ENCODE peak calls at places on chromosomes 5 and 9, in nine cellular contexts. Y is upper lobe of left lung; K is CD8-positive, alpha-beta memory T cell; I is A549; T is heart right ventricle; N is neural progenitor cell; H is breast epithelium; P is HCT116; E is uterus. A is an unnamed sample.

GRCh38 chr5:169218176-169218575 is 82.8 kb downstream of the SLIT3 start:
- DNase-seq in E (no peak), N (no peak), P (no peak), T (no peak), K (no peak), H (no peak), Y (no peak), I (no peak), A (no peak)

GRCh38 chr5:153159611-153160010 is 330.9 kb upstream of the GRIA1 start:
- DNase-seq in K (no peak), T (no peak), I (no peak), H (no peak), E (no peak), N (no peak), Y (no peak), P (no peak), A (no peak)

GRCh38 chr9:98572796-98573195 is 135.9 kb downstream of the GABBR2 start:
- DNase-seq in N (no peak), E (no peak), P (no peak), I (no peak), Y (no peak), H (no peak), K (no peak), T (no peak), A (no peak)

GRCh38 chr5:62268239-62268638 is 37.8 kb upstream of the KIF2A start:
- DNase-seq in E (no peak), I (peak; percentile 48), P (peak; percentile 50), N (no peak), T (no peak), H (no peak), K (no peak), Y (peak; percentile 30), A (no peak)

GRCh38 chr5:171525086-171525485 is 105.6 kb downstream of the FGF18 start:
- DNase-seq in Y (no peak), H (no peak), I (no peak), P (no peak), K (no peak), T (no peak), E (no peak), N (no peak), A (no peak)

GRCh38 chr5:54844905-54845566 is 140.4 kb downstream of the ESM1 start:
- DNase-seq in H (no peak), N (peak; percentile 38), K (peak; percentile 53), T (no peak), I (peak; percentile 35), Y (no peak), E (no peak), P (peak; percentile 31), A (no peak)

GRCh38 chr9:104775574-104775936 is 11.6 kb downstream of the NIPSNAP3B start:
- DNase-seq in P (no peak), E (no peak), Y (no peak), N (no peak), H (no peak), K (no peak), T (no peak), I (no peak), A (no peak)

GRCh38 chr9:79489241-79490000 is 82.3 kb upstream of the TLE4 start:
- DNase-seq in H (no peak), E (no peak), I (peak; percentile 81), N (peak; percentile 4), T (no peak), Y (peak; percentile 21), P (no peak), K (no peak), A (no peak)

GRCh38 chr5:31811210-31811609 is 172.3 kb downstream of the PDZD2 start:
- DNase-seq in E (no peak), Y (no peak), N (no peak), K (no peak), T (no peak), I (peak; percentile 69), H (no peak), P (peak; percentile 48), A (no peak)

GRCh38 chr5:116478461-116478860 is 96.2 kb downstream of the SEMA6A start:
- DNase-seq in P (no peak), I (no peak), N (no peak), T (no peak), K (no peak), H (no peak), E (no peak), Y (no peak), A (no peak)

GRCh38 chr9:4842213-4842612 is 49.5 kb downstream of the RCL1 start:
- DNase-seq in Y (no peak), E (no peak), I (no peak), N (no peak), H (no peak), K (no peak), T (no peak), P (no peak), A (no peak)

GRCh38 chr9:121282309-121283071 is 14.5 kb downstream of the GSN start:
- DNase-seq in K (no peak), P (no peak), Y (peak; percentile 75), E (peak; percentile 84), N (no peak), I (no peak), T (peak; percentile 80), H (no peak), A (no peak)

GRCh38 chr9:129436751-129437625 is 183.9 kb downstream of the C9orf50 start:
- DNase-seq in H (no peak), N (peak; percentile 85), P (no peak), I (no peak), T (peak; percentile 69), Y (peak; percentile 47), K (peak; percentile 48), E (peak; percentile 84), A (no peak)

GRCh38 chr5:53019320-53019719 is 30.2 kb downstream of the ITGA2 start:
- DNase-seq in K (no peak), I (peak; percentile 77), E (no peak), Y (no peak), T (no peak), H (no peak), N (no peak), P (peak; percentile 33), A (no peak)

GRCh38 chr5:53023969-53024368 is 34.8 kb downstream of the ITGA2 start:
- DNase-seq in T (no peak), E (no peak), N (no peak), Y (no peak), K (no peak), I (peak; percentile 26), P (no peak), H (no peak), A (no peak)

GRCh38 chr5:53025506-53025905 is 36.4 kb downstream of the ITGA2 start:
- DNase-seq in K (no peak), I (no peak), Y (no peak), P (no peak), N (no peak), H (no peak), T (no peak), E (no peak), A (no peak)

GRCh38 chr5:53024535-53024934 is 35.4 kb downstream of the ITGA2 start:
- DNase-seq in Y (no peak), H (no peak), N (no peak), K (no peak), I (no peak), T (no peak), P (no peak), E (no peak), A (no peak)

DNA sequence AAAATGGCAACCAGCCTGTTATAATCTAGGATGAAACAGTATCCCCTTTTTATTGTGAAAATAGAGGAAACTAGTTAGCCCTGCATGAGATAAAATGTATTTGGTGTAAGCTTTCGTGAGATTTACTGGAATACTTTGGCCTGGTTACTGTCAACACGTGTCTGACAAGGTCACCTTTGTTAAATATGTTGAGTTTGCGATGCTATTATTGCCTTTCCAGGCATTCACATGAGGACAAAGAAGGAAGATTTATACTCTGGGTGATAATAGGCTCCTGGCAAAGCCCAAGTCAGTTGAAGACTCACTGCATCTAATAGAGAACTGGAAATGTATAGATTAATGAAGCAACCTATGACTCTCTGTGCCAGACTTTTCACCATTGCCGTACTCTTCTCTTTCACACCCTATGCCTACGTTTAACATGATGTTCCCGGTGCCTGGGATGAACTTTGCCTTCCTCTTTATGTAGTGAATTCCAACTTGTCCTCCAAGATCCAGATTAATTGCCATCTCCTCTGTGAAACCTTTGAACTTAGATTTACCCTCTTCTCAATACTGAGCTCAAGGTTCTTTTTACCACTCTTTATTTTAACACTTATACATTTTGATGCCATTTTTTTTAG is 33.8 kb downstream of the ITGA2 start:
- DNase-seq in P (no peak), I (no peak), N (no peak), T (no peak), Y (no peak), H (no peak), E (no peak), K (no peak), A (no peak)
- H3K4me1 ChIP-seq in P (peaks cover 18% of the 10 kb centered on the region), I (peaks cover 54% of the 10 kb centered on the region), N (no peaks in the 10 kb centered on the region), T (no peaks in the 10 kb centered on the region), Y (peaks cover 9% of the 10 kb centered on the region), H (peaks cover 3% of the 10 kb centered on the region), E (no peaks in the 10 kb centered on the region), K (no peaks in the 10 kb centered on the region), A (no peaks in the 10 kb centered on the region)

DNA sequence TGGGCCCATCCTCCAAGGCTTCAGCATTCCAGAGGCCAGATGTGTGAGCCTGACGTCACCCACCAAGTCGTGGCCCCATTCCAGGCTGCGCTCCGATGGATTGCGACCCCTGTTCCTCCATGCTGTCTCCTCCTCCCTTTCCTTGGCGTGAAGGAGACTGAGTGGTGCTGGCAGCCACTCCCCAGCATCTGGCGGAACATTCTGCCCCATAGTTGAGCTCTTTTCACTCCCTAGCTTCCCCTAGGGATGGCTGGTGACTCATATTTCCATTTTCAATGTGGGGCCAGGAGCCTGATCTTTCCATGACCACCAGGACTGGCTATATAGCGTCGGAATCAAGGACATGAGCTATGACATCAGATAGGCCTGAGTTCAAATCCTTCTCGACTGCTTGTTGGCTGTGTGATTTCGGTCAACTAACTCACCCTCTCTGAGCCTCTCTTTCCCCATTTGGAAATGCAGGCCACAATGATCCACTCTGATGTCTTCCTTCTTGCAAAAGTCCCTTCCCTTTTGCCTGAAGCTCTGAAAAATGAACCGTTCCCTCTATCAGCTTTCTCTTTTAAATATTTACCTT is 24.5 kb upstream of the DUSP1 start:
- DNase-seq in H (peak; percentile 74), P (no peak), N (no peak), Y (peak; percentile 63), I (peak; percentile 42), T (peak; percentile 96), K (no peak), E (peak; percentile 99), A (no peak)
- H3K27ac ChIP-seq in H (peak overlapping the region; percentile 68), P (no peak overlapping the region), N (no peak overlapping the region), Y (peak overlapping the region; percentile 92), I (peak overlapping the region; percentile 9), T (peak overlapping the region; percentile 64), K (no peak overlapping the region), E (peak overlapping the region; percentile 97), A (no peak overlapping the region)

GRCh38 chr9:13088734-13089427 is 190.6 kb downstream of the MPDZ start:
- DNase-seq in Y (no peak), T (peak; percentile 13), K (no peak), N (peak; percentile 81), E (no peak), H (no peak), I (peak; percentile 57), P (peak; percentile 41), A (no peak)
- H3K4me1 ChIP-seq in Y (no peaks in the 10 kb centered on the region), T (no peaks in the 10 kb centered on the region), K (no peaks in the 10 kb centered on the region), N (peaks cover 5% of the 10 kb centered on the region), E (peaks cover 4% of the 10 kb centered on the region), H (no peaks in the 10 kb centered on the region), I (no peaks in the 10 kb centered on the region), P (no peaks in the 10 kb centered on the region), A (no peaks in the 10 kb centered on the region)

DNA sequence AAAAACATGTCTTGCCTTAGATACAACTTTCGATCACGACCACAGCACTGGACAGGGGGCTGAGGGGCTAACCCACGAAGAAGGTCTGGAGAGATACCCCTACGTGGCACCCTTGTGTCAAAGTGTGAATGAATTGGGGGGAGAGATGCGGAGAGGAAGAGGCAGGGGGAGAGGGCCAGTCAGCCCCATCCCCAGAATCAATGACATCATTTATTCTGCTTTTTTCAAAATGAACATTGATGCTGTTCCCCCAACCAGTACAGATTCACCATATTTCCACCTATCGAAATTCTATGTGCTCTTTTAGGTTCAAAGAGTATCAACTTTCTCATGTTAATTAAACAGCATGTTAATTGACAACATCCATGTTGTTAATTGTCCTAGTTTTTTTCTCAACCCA is 32.4 kb downstream of the DAP start:
- DNase-seq in I (no peak), T (no peak), H (no peak), K (no peak), N (no peak), Y (no peak), E (no peak), P (no peak), A (no peak)
- H3K27ac ChIP-seq in I (no peak overlapping the region), T (no peak overlapping the region), H (no peak overlapping the region), K (no peak overlapping the region), N (no peak overlapping the region), Y (no peak overlapping the region), E (no peak overlapping the region), P (no peak overlapping the region), A (no peak overlapping the region)